ENCODE peak calls at places on chromosomes 4 and X, in four cellular contexts. One of them, this sample, is unnamed.

GRCh38 chrX:1322393-1322792 is 14.2 kb upstream of the IL3RA start:
- DNase-seq in fibroblast of lung: no peak
- DNase-seq in stimulated activated CD4-positive, alpha-beta T cell treated with anti-CD3 and anti-CD28 coated beads, Interleukin-2, amount 100 ng/mL, for 48 hours: no peak
- DNase-seq in A172: peak
- DNase-seq in this sample: no peak

GRCh38 chr4:105462610-105463009 is 11.3 kb downstream of the PPA2 start:
- DNase-seq in A172: no peak
- DNase-seq in fibroblast of lung: no peak
- DNase-seq in stimulated activated CD4-positive, alpha-beta T cell treated with anti-CD3 and anti-CD28 coated beads, Interleukin-2, amount 100 ng/mL, for 48 hours: no peak
- DNase-seq in this sample: no peak

GRCh38 chr4:2301806-2302205 is 39.9 kb upstream of the MXD4 start:
- DNase-seq in stimulated activated CD4-positive, alpha-beta T cell treated with anti-CD3 and anti-CD28 coated beads, Interleukin-2, amount 100 ng/mL, for 48 hours: no peak
- DNase-seq in A172: no peak
- DNase-seq in fibroblast of lung: peak
- DNase-seq in this sample: peak

GRCh38 chrX:10098235-10098819 is 58.4 kb upstream of the CLCN4 start:
- DNase-seq in A172: no peak
- DNase-seq in fibroblast of lung: no peak
- DNase-seq in stimulated activated CD4-positive, alpha-beta T cell treated with anti-CD3 and anti-CD28 coated beads, Interleukin-2, amount 100 ng/mL, for 48 hours: no peak
- DNase-seq in this sample: no peak

GRCh38 chr4:83850435-83850834 is 314.5 kb downstream of the GPAT3 start:
- DNase-seq in A172: peak
- DNase-seq in stimulated activated CD4-positive, alpha-beta T cell treated with anti-CD3 and anti-CD28 coated beads, Interleukin-2, amount 100 ng/mL, for 48 hours: no peak
- DNase-seq in fibroblast of lung: no peak
- DNase-seq in this sample: no peak

GRCh38 chrX:7965436-7965835 is 38.2 kb upstream of the PNPLA4 start:
- DNase-seq in stimulated activated CD4-positive, alpha-beta T cell treated with anti-CD3 and anti-CD28 coated beads, Interleukin-2, amount 100 ng/mL, for 48 hours: no peak
- DNase-seq in fibroblast of lung: no peak
- DNase-seq in A172: no peak
- DNase-seq in this sample: no peak

GRCh38 chrX:19893722-19894121 is 6.3 kb upstream of the SH3KBP1 start:
- DNase-seq in fibroblast of lung: no peak
- DNase-seq in stimulated activated CD4-positive, alpha-beta T cell treated with anti-CD3 and anti-CD28 coated beads, Interleukin-2, amount 100 ng/mL, for 48 hours: no peak
- DNase-seq in A172: peak
- DNase-seq in this sample: no peak

GRCh38 chr4:5051692-5052423 is 578 bp downstream of the STK32B start:
- DNase-seq in A172: no peak
- DNase-seq in fibroblast of lung: no peak
- DNase-seq in stimulated activated CD4-positive, alpha-beta T cell treated with anti-CD3 and anti-CD28 coated beads, Interleukin-2, amount 100 ng/mL, for 48 hours: no peak
- DNase-seq in this sample: no peak

GRCh38 chrX:34578237-34578636 is 78.8 kb downstream of the TMEM47 start:
- DNase-seq in fibroblast of lung: peak
- DNase-seq in A172: no peak
- DNase-seq in stimulated activated CD4-positive, alpha-beta T cell treated with anti-CD3 and anti-CD28 coated beads, Interleukin-2, amount 100 ng/mL, for 48 hours: no peak
- DNase-seq in this sample: no peak

GRCh38 chrX:71911023-71911730 is 532 bp downstream of the NHSL2 start:
- DNase-seq in stimulated activated CD4-positive, alpha-beta T cell treated with anti-CD3 and anti-CD28 coated beads, Interleukin-2, amount 100 ng/mL, for 48 hours: peak
- DNase-seq in fibroblast of lung: no peak
- DNase-seq in A172: no peak
- DNase-seq in this sample: no peak

GRCh38 chrX:37976153-37976552 is 30.2 kb upstream of the SYTL5 start:
- DNase-seq in fibroblast of lung: peak
- DNase-seq in stimulated activated CD4-positive, alpha-beta T cell treated with anti-CD3 and anti-CD28 coated beads, Interleukin-2, amount 100 ng/mL, for 48 hours: no peak
- DNase-seq in A172: no peak
- DNase-seq in this sample: no peak

GRCh38 chrX:29215251-29215650 is 628.0 kb downstream of the IL1RAPL1 start:
- DNase-seq in stimulated activated CD4-positive, alpha-beta T cell treated with anti-CD3 and anti-CD28 coated beads, Interleukin-2, amount 100 ng/mL, for 48 hours: no peak
- DNase-seq in fibroblast of lung: peak
- DNase-seq in A172: no peak
- DNase-seq in this sample: no peak

GRCh38 chr4:112076919-112077608 is 68.2 kb upstream of the FAM241A start:
- DNase-seq in A172: no peak
- DNase-seq in fibroblast of lung: no peak
- DNase-seq in stimulated activated CD4-positive, alpha-beta T cell treated with anti-CD3 and anti-CD28 coated beads, Interleukin-2, amount 100 ng/mL, for 48 hours: no peak
- DNase-seq in this sample: no peak

GRCh38 chrX:6383911-6384310 is 151.0 kb downstream of the VCX3A start:
- DNase-seq in fibroblast of lung: no peak
- DNase-seq in stimulated activated CD4-positive, alpha-beta T cell treated with anti-CD3 and anti-CD28 coated beads, Interleukin-2, amount 100 ng/mL, for 48 hours: no peak
- DNase-seq in A172: no peak
- DNase-seq in this sample: no peak

GRCh38 chr4:133152330-133152791 is 3.3 kb downstream of the PCDH10 start:
- DNase-seq in fibroblast of lung: peak
- DNase-seq in A172: no peak
- DNase-seq in stimulated activated CD4-positive, alpha-beta T cell treated with anti-CD3 and anti-CD28 coated beads, Interleukin-2, amount 100 ng/mL, for 48 hours: no peak
- DNase-seq in this sample: no peak

GRCh38 chr4:176443117-176443516 is 123.4 kb downstream of the SPCS3 start:
- DNase-seq in fibroblast of lung: peak
- DNase-seq in A172: peak
- DNase-seq in stimulated activated CD4-positive, alpha-beta T cell treated with anti-CD3 and anti-CD28 coated beads, Interleukin-2, amount 100 ng/mL, for 48 hours: no peak
- DNase-seq in this sample: no peak